ENCODE peak calls at places on chromosome 3, in ten cellular contexts. F, O, D, Z, A, S, H, J, I and T are unnamed samples.

GRCh38 chr3:101574388-101575156 is 592 bp downstream of the PCNP start:
- DNase-seq in H (peak; percentile 43), A (no peak), J (peak; percentile 86), F (no peak), O (peak; percentile 35), Z (peak; percentile 44), D (no peak), S (peak; percentile 2), I (peak; percentile 50), T (no peak)

GRCh38 chr3:53643757-53644156 is 149.3 kb downstream of the CACNA1D start:
- DNase-seq in I (no peak), J (no peak), A (no peak), O (no peak), F (no peak), D (no peak), Z (no peak), H (no peak), S (no peak), T (no peak)

GRCh38 chr3:122005033-122005565 is 16.9 kb downstream of the ILDR1 start:
- DNase-seq in A (no peak), O (no peak), F (no peak), Z (no peak), J (no peak), I (no peak), S (peak; percentile 74), D (no peak), H (no peak), T (peak; percentile 49)

GRCh38 chr3:87626471-87626995 is 350.1 kb upstream of the POU1F1 start:
- DNase-seq in J (no peak), S (no peak), D (no peak), I (no peak), H (no peak), F (no peak), A (no peak), O (no peak), Z (no peak), T (no peak)

GRCh38 chr3:45907769-45908705 is 21.7 kb downstream of the CCR9 start:
- DNase-seq in F (no peak), A (no peak), J (no peak), D (peak; percentile 33), I (no peak), H (no peak), S (no peak), O (no peak), Z (peak; percentile 42), T (no peak)

GRCh38 chr3:38579146-38579545 is 70.3 kb downstream of the SCN5A start:
- DNase-seq in O (peak; percentile 18), S (no peak), I (peak; percentile 29), A (no peak), F (peak; percentile 7), D (no peak), H (peak; percentile 89), Z (peak; percentile 39), J (peak; percentile 69), T (peak; percentile 3)

GRCh38 chr3:169526246-169526645 is 137.3 kb downstream of the MECOM start:
- DNase-seq in D (no peak), S (no peak), F (no peak), J (no peak), A (no peak), H (no peak), I (no peak), Z (peak; percentile 82), O (no peak), T (no peak)

GRCh38 chr3:16113704-16114103 is 60.8 kb upstream of the GALNT15 start:
- DNase-seq in I (no peak), D (no peak), H (no peak), F (no peak), O (no peak), Z (peak; percentile 60), S (no peak), A (no peak), J (no peak), T (no peak)

GRCh38 chr3:133927543-133928066 is 31.9 kb upstream of the RAB6B start:
- DNase-seq in D (no peak), I (no peak), A (peak; percentile 91), O (no peak), F (peak; percentile 73), S (no peak), H (peak; percentile 70), Z (peak; percentile 25), J (peak; percentile 76), T (peak; percentile 86)

GRCh38 chr3:127637971-127638370 is 9.0 kb downstream of the PODXL2 start:
- DNase-seq in S (no peak), F (no peak), O (no peak), H (no peak), Z (no peak), I (no peak), D (no peak), J (no peak), A (no peak), T (no peak)

GRCh38 chr3:127640031-127640355 is 11.0 kb downstream of the PODXL2 start:
- DNase-seq in H (no peak), I (no peak), Z (no peak), O (no peak), S (no peak), D (no peak), J (no peak), A (no peak), F (no peak), T (no peak)

GRCh38 chr3:127639173-127640030 is 10.4 kb downstream of the PODXL2 start:
- DNase-seq in H (no peak), D (no peak), J (no peak), O (no peak), I (no peak), Z (peak; percentile 53), S (no peak), A (no peak), F (no peak), T (no peak)

GRCh38 chr3:127634653-127635052 is 5.7 kb downstream of the PODXL2 start:
- DNase-seq in Z (no peak), O (no peak), J (no peak), D (no peak), H (no peak), A (no peak), I (no peak), S (no peak), F (no peak), T (no peak)

DNA sequence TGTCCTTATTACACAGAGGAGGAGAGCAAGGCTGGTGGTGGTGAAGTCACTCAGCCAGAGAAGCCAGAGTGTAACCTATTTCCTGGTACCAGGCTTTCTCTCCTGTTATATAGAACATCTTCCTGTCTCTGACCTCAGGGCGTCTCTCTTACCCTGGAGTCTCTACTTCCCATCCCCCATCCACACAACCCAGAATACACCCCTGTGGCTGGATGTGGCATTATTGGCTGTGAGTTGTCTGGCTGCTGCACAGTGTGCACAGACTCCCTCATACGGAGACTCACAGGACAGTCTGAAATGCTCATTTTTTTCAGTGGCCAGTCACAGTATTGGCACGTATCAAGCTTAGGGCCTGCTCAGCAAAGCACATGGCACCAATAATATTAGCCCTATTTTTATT is 8.6 kb downstream of the PODXL2 start:
- DNase-seq in F (no peak), S (no peak), I (no peak), D (no peak), H (no peak), O (no peak), J (no peak), A (no peak), Z (no peak), T (no peak)
- TF ChIP-seq CTCF in F (no peak), S (no peak), I (no peak), D (no peak), H (no peak), O (no peak), J (no peak), A (no peak), Z (no peak), T (no peak)

GRCh38 chr3:120196812-120197211 is 88.2 kb downstream of the GPR156 start:
- DNase-seq in O (no peak), A (no peak), F (no peak), D (no peak), J (no peak), H (no peak), S (no peak), I (no peak), Z (peak; percentile 81), T (no peak)

GRCh38 chr3:120200836-120201235 is 84.2 kb downstream of the GPR156 start:
- DNase-seq in Z (no peak), D (no peak), S (no peak), O (no peak), J (no peak), H (no peak), F (no peak), I (no peak), A (no peak), T (no peak)

GRCh38 chr3:120196333-120196732 is 88.7 kb downstream of the GPR156 start:
- DNase-seq in D (no peak), A (no peak), J (no peak), H (no peak), I (no peak), S (no peak), F (no peak), Z (no peak), O (no peak), T (no peak)

GRCh38 chr3:120202363-120202762 is 82.7 kb downstream of the GPR156 start:
- DNase-seq in O (no peak), Z (no peak), H (no peak), I (no peak), S (no peak), A (no peak), J (no peak), D (no peak), F (no peak), T (no peak)

DNA sequence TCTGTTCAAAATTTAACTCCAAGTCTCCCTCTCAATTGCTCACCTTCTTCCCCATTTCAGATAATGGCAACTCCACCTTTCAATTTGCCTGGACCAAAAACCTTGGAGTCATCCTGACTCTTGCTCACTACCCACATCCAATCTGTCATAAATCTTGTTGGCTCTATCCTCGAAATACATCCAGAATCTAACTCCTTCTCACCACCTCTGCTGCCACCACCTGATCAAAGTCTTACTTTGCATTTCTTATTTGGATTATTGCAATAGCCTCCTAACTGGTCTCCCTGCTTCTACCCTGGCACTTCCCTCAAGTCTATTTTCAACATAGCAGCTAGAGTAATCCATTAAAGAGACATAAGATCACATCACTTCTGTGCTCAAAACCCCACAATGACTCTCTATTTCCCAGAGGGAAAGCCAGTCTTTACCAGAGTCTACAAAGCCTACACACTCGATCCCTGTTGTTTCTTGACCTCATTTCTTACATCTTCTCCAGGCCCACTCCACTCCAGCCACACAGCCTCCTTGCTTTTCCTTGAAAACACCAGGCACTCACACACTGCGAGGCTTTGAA is 86.6 kb downstream of the GPR156 start:
- DNase-seq in O (peak; percentile 8), S (no peak), H (no peak), J (no peak), I (no peak), D (no peak), A (no peak), F (no peak), Z (peak; percentile 76), T (no peak)
- TF ChIP-seq CTCF in O (peak; percentile 55), S (peak; percentile 60), H (peak; percentile 40), J (no peak), I (no peak), D (peak; percentile 33), A (no peak), F (peak; percentile 26), Z (peak; percentile 61), T (no peak)

GRCh38 chr3:140942221-140943104 is 827 bp downstream of the SLC25A36 start:
- DNase-seq in O (peak; percentile 37), F (peak; percentile 57), J (peak; percentile 73), Z (peak; percentile 61), A (peak; percentile 78), H (peak; percentile 61), S (no peak), I (peak; percentile 36), D (no peak), T (peak; percentile 41)
- TF ChIP-seq CTCF in O (peak; percentile 22), F (no peak), J (no peak), Z (no peak), A (no peak), H (no peak), S (no peak), I (no peak), D (no peak), T (no peak)

GRCh38 chr3:149455989-149456388 is 18.5 kb upstream of the TM4SF4 start:
- DNase-seq in O (no peak), S (no peak), H (no peak), J (no peak), A (no peak), Z (no peak), I (no peak), F (no peak), D (no peak), T (no peak)
- TF ChIP-seq CTCF in O (no peak), S (no peak), H (no peak), J (no peak), A (no peak), Z (no peak), I (no peak), F (no peak), D (no peak), T (no peak)